ENCODE peak calls at places on chromosomes 12 and 14, in eight cellular contexts. A is uterus; X is fibroblast of lung; Q is lung; V is CD4-positive, alpha-beta T cell; D is HCT116; K is mammary epithelial cell; N is dorsolateral prefrontal cortex. O is an unnamed sample.
A peak's percentile ranks its signal among the peaks of the same experiment; 100 is the strongest.

GRCh38 chr12:87368259-87368658 is 660.9 kb downstream of the C12orf50 start:
- DNase-seq in A (no peak), X (no peak), Q (no peak), V (no peak), D (no peak), K (no peak), N (no peak), O (no peak)

GRCh38 chr12:106128526-106129430 is 10.0 kb downstream of the NUAK1 start:
- DNase-seq in A (no peak), X (no peak), Q (no peak), V (no peak), D (no peak), K (no peak), N (no peak), O (no peak)

GRCh38 chr12:24561882-24562760 is 386.8 kb downstream of the BCAT1 start:
- DNase-seq in A (peak; percentile 79), X (peak; percentile 77), Q (peak; percentile 64), V (no peak), D (no peak), K (peak; percentile 12), N (no peak), O (no peak)

GRCh38 chr12:42893802-42894201 is 304.3 kb upstream of the PRICKLE1 start:
- DNase-seq in A (no peak), X (peak; percentile 56), Q (no peak), V (no peak), D (no peak), K (peak; percentile 17), N (no peak), O (no peak)

GRCh38 chr12:80412343-80412953 is 31.6 kb upstream of the PTPRQ start:
- DNase-seq in A (no peak), X (peak; percentile 52), Q (no peak), V (no peak), D (peak; percentile 45), K (peak; percentile 21), N (no peak), O (peak; percentile 24)

GRCh38 chr12:90978117-90978770 is 23.3 kb upstream of the CCER1 start:
- DNase-seq in A (no peak), X (peak; percentile 58), Q (no peak), V (no peak), D (peak; percentile 43), K (peak; percentile 35), N (no peak), O (peak; percentile 36)

GRCh38 chr14:95185452-95186392 is 28.4 kb upstream of the DICER1 start:
- DNase-seq in A (peak; percentile 57), X (peak; percentile 12), Q (peak; percentile 68), V (no peak), D (no peak), K (no peak), N (no peak), O (no peak)

GRCh38 chr14:51182166-51182565 is 57.9 kb upstream of the TMX1 start:
- DNase-seq in A (no peak), X (peak; percentile 47), Q (no peak), V (no peak), D (no peak), K (peak; percentile 17), N (no peak), O (peak; percentile 45)

GRCh38 chr14:94571950-94572349 is 9.3 kb upstream of the SERPINA5 start:
- DNase-seq in A (no peak), X (peak; percentile 59), Q (no peak), V (no peak), D (no peak), K (peak; percentile 25), N (no peak), O (peak; percentile 15)

GRCh38 chr12:112680993-112681392 is 110.6 kb upstream of the RPH3A start:
- DNase-seq in A (no peak), X (no peak), Q (no peak), V (no peak), D (no peak), K (no peak), N (no peak), O (no peak)

DNA sequence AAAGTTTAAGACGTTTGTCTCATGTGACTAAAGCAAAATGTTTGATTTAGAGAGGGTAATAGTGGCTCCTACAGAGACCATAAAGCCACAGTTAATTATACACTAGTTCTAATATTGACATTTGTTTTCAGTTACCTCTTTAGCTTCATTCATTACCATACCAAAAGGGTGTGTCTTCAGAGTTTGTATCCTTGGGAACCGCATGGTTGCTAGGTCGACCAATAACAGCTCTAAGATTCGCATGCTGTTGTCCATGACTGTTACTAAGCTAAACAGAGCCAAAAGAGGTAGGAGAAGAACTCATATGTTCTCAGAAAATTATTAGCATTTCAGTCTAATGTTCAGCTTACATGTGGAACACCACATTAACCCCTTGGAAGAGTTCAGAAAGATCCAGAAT is 36.2 kb upstream of the ETNK1 start:
- DNase-seq in A (no peak), X (no peak), Q (no peak), V (no peak), D (no peak), K (peak; percentile 13), N (no peak), O (no peak)
- H3K27ac ChIP-seq in A (no peak overlapping the region), X (no peak overlapping the region), Q (no peak overlapping the region), V (no peak overlapping the region), D (no peak overlapping the region), K (no peak overlapping the region), N (no peak overlapping the region), O (no peak overlapping the region)

DNA sequence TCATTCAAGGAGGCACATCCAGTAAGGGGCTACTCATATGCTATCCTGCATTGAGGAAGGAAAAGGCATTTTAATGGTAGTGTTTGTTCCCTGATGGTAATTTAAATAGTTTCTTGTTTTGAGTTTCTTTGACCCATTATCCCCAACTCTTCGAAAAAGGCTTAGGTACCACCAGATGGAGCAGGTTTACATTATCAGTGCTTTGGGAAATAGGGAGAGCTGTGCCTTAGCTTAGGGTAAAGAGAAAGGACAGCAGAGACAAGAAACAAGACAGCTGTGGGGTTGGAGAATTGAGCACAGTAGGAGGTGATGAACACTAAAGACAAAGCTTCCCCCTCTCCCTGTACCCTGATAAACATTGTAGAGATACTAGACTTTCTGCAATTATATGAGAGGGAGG is 29.1 kb upstream of the HELB start:
- DNase-seq in A (no peak), X (no peak), Q (no peak), V (no peak), D (no peak), K (no peak), N (no peak), O (no peak)
- TF ChIP-seq CTCF in A (no peak), X (no peak), Q (no peak), V (no peak), D (no peak), K (no peak), N (no peak), O (no peak)

GRCh38 chr14:102901633-102902032 is 20.8 kb upstream of the AMN start:
- DNase-seq in A (no peak), X (no peak), Q (no peak), V (no peak), D (no peak), K (no peak), N (no peak), O (no peak)

GRCh38 chr14:102903248-102903888 is 19.1 kb upstream of the AMN start:
- DNase-seq in A (no peak), X (no peak), Q (no peak), V (no peak), D (no peak), K (no peak), N (no peak), O (no peak)

GRCh38 chr14:102902523-102903247 is 19.8 kb upstream of the AMN start:
- DNase-seq in A (no peak), X (no peak), Q (no peak), V (no peak), D (no peak), K (no peak), N (no peak), O (no peak)

GRCh38 chr14:102900631-102901571 is 21.6 kb upstream of the AMN start:
- DNase-seq in A (no peak), X (no peak), Q (no peak), V (peak; percentile 36), D (no peak), K (no peak), N (no peak), O (no peak)

DNA sequence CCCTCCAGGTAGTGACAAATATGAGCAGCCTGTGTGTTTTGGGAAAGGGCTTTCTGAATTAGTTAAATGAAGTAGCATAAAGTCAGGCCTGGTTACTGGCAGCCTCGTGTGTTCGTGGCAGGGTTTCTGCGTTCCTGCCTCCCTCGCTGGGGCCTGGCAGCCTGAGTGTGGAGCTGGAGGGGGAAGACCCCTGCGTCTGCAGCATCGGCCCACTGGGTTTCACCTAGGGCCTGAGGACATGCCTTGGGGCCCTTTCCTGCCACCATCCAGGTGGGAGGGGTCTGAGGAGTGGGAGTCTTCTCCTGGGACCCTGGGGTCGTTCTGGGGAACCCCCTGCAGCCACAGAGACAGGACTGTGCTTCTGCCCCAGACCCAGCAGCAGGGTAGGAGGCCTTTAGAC is 20.4 kb upstream of the AMN start:
- DNase-seq in A (no peak), X (no peak), Q (no peak), V (no peak), D (no peak), K (no peak), N (no peak), O (no peak)
- H3K27ac ChIP-seq in A (no peak overlapping the region), X (no peak overlapping the region), Q (no peak overlapping the region), V (peak overlapping the region; percentile 38), D (no peak overlapping the region), K (no peak overlapping the region), N (no peak overlapping the region), O (no peak overlapping the region)

GRCh38 chr14:37116933-37117844 is 55.2 kb downstream of the SLC25A21 start:
- DNase-seq in A (no peak), X (peak; percentile 75), Q (no peak), V (no peak), D (peak; percentile 6), K (peak; percentile 68), N (no peak), O (peak; percentile 71)
- TF ChIP-seq CTCF in A (no peak), X (peak; percentile 49), Q (no peak), V (no peak), D (peak; percentile 36), K (peak; percentile 70), N (no peak), O (peak; percentile 40)

GRCh38 chr12:6603095-6603567 is 4.0 kb downstream of the CHD4 start:
- DNase-seq in A (peak; percentile 36), X (peak; percentile 59), Q (no peak), V (peak; percentile 44), D (no peak), K (peak; percentile 20), N (no peak), O (no peak)
- H3K27ac ChIP-seq in A (peak overlapping the region; percentile 50), X (no peak overlapping the region), Q (no peak overlapping the region), V (peak overlapping the region; percentile 60), D (no peak overlapping the region), K (no peak overlapping the region), N (peak overlapping the region; percentile 57), O (peak overlapping the region; percentile 65)

DNA sequence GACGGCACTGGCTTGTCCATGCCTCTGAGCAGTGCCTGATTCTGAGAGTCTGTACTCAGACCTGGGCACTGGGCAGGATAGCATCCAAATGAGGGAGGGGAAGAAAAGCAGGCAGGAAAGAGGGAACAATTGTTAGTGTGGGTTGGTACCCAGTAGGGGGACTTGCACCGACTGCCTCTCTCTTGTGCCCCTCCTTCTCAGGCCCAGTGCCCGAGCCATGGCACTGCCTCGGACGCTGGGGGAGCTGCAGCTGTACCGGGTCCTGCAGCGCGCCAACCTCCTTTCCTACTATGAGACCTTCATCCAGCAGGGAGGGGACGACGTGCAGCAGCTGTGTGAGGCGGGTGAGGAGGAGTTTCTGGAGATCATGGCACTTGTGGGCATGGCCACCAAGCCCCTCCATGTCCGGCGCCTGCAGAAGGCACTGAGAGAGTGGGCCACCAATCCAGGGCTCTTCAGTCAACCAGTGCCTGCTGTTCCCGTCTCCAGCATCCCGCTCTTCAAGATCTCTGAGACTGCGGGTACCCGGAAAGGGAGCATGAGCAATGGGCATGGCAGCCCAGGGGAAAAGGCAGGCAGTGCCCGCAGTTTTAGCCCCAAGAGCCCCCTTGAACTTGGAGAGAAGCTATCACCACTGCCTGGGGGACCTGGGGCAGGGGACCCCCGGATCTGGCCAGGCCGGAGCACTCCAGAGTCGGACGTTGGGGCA is 2.2 kb downstream of the NAB2 start:
- DNase-seq in A (no peak), X (peak; percentile 22), Q (no peak), V (no peak), D (no peak), K (no peak), N (peak; percentile 66), O (no peak)
- TF ChIP-seq CTCF in A (no peak), X (no peak), Q (no peak), V (no peak), D (no peak), K (peak; percentile 30), N (no peak), O (no peak)

O was measured in RWPE1.